ENCODE peak calls at places on chromosomes 4 and X, in ten cellular contexts. H is SW480; M is posterior cingulate gyrus; W is stimulated activated CD8-positive, alpha-beta memory T cell treated with anti-CD3 and anti-CD28 coated beads, Interleukin-7, amount 100 ng/mL, for 1 hour; O is NCI-H345; G is NCI-H446 treated with DMSO at 0.1 percent for 48 hours; L is activated CD4-positive, alpha-beta T cell treated with anti-CD3 and anti-CD28 coated beads, Interleukin-2, amount 50 U/mL, for 1 hour; T is heart left ventricle; U is stimulated activated CD4-positive, alpha-beta T cell treated with anti-CD3 and anti-CD28 coated beads, TNF-alpha, amount 100 ng/mL, for 48 hours; A is NCI-H524. I is an unnamed sample.

GRCh38 chr4:1487106-1487505 is 80.9 kb upstream of the NKX1-1 start:
- DNase-seq in M (peak), U (no peak), H (no peak), L (no peak), T (no peak), G (no peak), A (no peak), W (no peak), O (no peak), I (no peak)

GRCh38 chr4:66273110-66273509 is 602.8 kb upstream of the EPHA5 start:
- DNase-seq in L (no peak), G (no peak), U (no peak), O (no peak), T (no peak), A (peak), W (no peak), M (no peak), H (no peak), I (no peak)

GRCh38 chrX:41153453-41153852 is 68.2 kb downstream of the USP9X start:
- DNase-seq in W (no peak), M (no peak), O (no peak), L (no peak), U (no peak), H (no peak), A (no peak), G (no peak), T (no peak), I (no peak)

GRCh38 chr4:99390060-99390459 is 37.5 kb upstream of the ADH1C start:
- DNase-seq in U (no peak), W (no peak), M (no peak), L (no peak), H (no peak), T (no peak), O (no peak), G (no peak), A (no peak), I (no peak)

GRCh38 chr4:168790898-168791297 is 219.2 kb downstream of the CBR4 start:
- DNase-seq in L (no peak), H (no peak), U (no peak), T (no peak), O (no peak), A (no peak), G (no peak), M (no peak), W (no peak), I (no peak)

GRCh38 chrX:23008431-23009099 is 8.8 kb downstream of the DDX53 start:
- DNase-seq in M (no peak), W (no peak), T (no peak), O (peak), L (no peak), U (no peak), H (peak), G (peak), A (peak), I (no peak)

GRCh38 chr4:8592366-8593267 is at the start of gene CPZ:
- DNase-seq in T (peak), W (no peak), H (peak), M (peak), L (no peak), O (no peak), A (peak), G (no peak), U (no peak), I (no peak)

GRCh38 chrX:41118156-41118555 is 32.9 kb downstream of the USP9X start:
- DNase-seq in M (no peak), U (peak), W (no peak), T (no peak), A (no peak), L (no peak), G (no peak), H (no peak), O (no peak), I (no peak)

GRCh38 chrX:154594491-154594890 is 9.6 kb downstream of the CTAG1A start:
- DNase-seq in U (no peak), G (no peak), H (no peak), T (no peak), L (no peak), A (no peak), W (no peak), O (no peak), M (no peak), I (no peak)

GRCh38 chr4:71635094-71635493 is 148.8 kb downstream of the GC start:
- DNase-seq in L (no peak), H (no peak), G (peak), O (peak), A (peak), U (no peak), M (no peak), T (no peak), W (no peak), I (no peak)

GRCh38 chr4:90120815-90121214 is 6.4 kb upstream of the CCSER1 start:
- DNase-seq in H (no peak), U (no peak), A (no peak), T (no peak), W (no peak), L (no peak), G (no peak), O (no peak), M (no peak), I (no peak)

GRCh38 chr4:7160439-7160838 is 31.9 kb upstream of the SORCS2 start:
- DNase-seq in A (no peak), G (no peak), U (no peak), M (peak), H (no peak), T (peak), W (no peak), L (no peak), O (no peak), I (no peak)

GRCh38 chr4:73410916-73411730 is 7.0 kb downstream of the ALB start:
- DNase-seq in G (no peak), M (no peak), H (no peak), L (no peak), O (no peak), W (no peak), T (no peak), A (no peak), U (no peak), I (no peak)